ENCODE peak calls at places on chromosomes 13 and 19, in nine cellular contexts. One of them, this sample, is unnamed. For H3K27me3, the result is how much of the 10 kb centered on the place peaks cover.

GRCh38 chr19:38727868-38728660 is 16.2 kb downstream of the CAPN12 start:
- DNase-seq in heart left ventricle: peak
- DNase-seq in neural progenitor cell: no peak
- DNase-seq in heart right ventricle: peak
- DNase-seq in suprapubic skin: no peak
- DNase-seq in GM06990: no peak
- DNase-seq in upper lobe of right lung: no peak
- DNase-seq in bronchial epithelial cell: no peak
- DNase-seq in HAP-1: no peak
- DNase-seq in this sample: no peak

GRCh38 chr19:1098177-1099051 is 3.2 kb upstream of the POLR2E start:
- DNase-seq in heart left ventricle: no peak
- DNase-seq in neural progenitor cell: no peak
- DNase-seq in heart right ventricle: no peak
- DNase-seq in suprapubic skin: peak
- DNase-seq in GM06990: no peak
- DNase-seq in upper lobe of right lung: peak
- DNase-seq in bronchial epithelial cell: peak
- DNase-seq in HAP-1: no peak
- DNase-seq in this sample: no peak

GRCh38 chr13:22012676-22013075 is 341.8 kb downstream of the FGF9 start:
- DNase-seq in heart left ventricle: no peak
- DNase-seq in neural progenitor cell: no peak
- DNase-seq in heart right ventricle: no peak
- DNase-seq in suprapubic skin: no peak
- DNase-seq in GM06990: no peak
- DNase-seq in upper lobe of right lung: no peak
- DNase-seq in bronchial epithelial cell: no peak
- DNase-seq in HAP-1: no peak
- DNase-seq in this sample: no peak

GRCh38 chr19:10334340-10335148 is 1.2 kb upstream of the RAVER1 start:
- DNase-seq in heart left ventricle: peak
- DNase-seq in neural progenitor cell: peak
- DNase-seq in heart right ventricle: peak
- DNase-seq in suprapubic skin: peak
- DNase-seq in GM06990: no peak
- DNase-seq in upper lobe of right lung: peak
- DNase-seq in bronchial epithelial cell: peak
- DNase-seq in HAP-1: peak
- DNase-seq in this sample: peak

GRCh38 chr13:25295228-25295627 is 6.2 kb upstream of the NUP58 start:
- DNase-seq in heart left ventricle: no peak
- DNase-seq in neural progenitor cell: no peak
- DNase-seq in heart right ventricle: no peak
- DNase-seq in suprapubic skin: no peak
- DNase-seq in GM06990: no peak
- DNase-seq in upper lobe of right lung: no peak
- DNase-seq in bronchial epithelial cell: peak
- DNase-seq in HAP-1: no peak
- DNase-seq in this sample: no peak

GRCh38 chr13:43573361-43573740 is 213.4 kb downstream of the ENOX1 start:
- DNase-seq in heart left ventricle: no peak
- DNase-seq in neural progenitor cell: no peak
- DNase-seq in heart right ventricle: no peak
- DNase-seq in suprapubic skin: no peak
- DNase-seq in GM06990: no peak
- DNase-seq in upper lobe of right lung: no peak
- DNase-seq in bronchial epithelial cell: peak
- DNase-seq in HAP-1: no peak
- DNase-seq in this sample: no peak

GRCh38 chr13:53200075-53200474 is 171.5 kb downstream of the OLFM4 start:
- DNase-seq in heart left ventricle: peak
- DNase-seq in neural progenitor cell: no peak
- DNase-seq in heart right ventricle: no peak
- DNase-seq in suprapubic skin: no peak
- DNase-seq in GM06990: peak
- DNase-seq in upper lobe of right lung: no peak
- DNase-seq in bronchial epithelial cell: no peak
- DNase-seq in HAP-1: no peak
- DNase-seq in this sample: no peak

GRCh38 chr19:29694669-29695627 is 20.1 kb downstream of the C19orf12 start:
- DNase-seq in heart left ventricle: peak
- DNase-seq in neural progenitor cell: peak
- DNase-seq in heart right ventricle: peak
- DNase-seq in suprapubic skin: peak
- DNase-seq in GM06990: peak
- DNase-seq in upper lobe of right lung: peak
- DNase-seq in bronchial epithelial cell: peak
- DNase-seq in HAP-1: peak
- DNase-seq in this sample: peak

GRCh38 chr19:289651-290538 is 1.3 kb downstream of the PLPP2 start:
- DNase-seq in heart left ventricle: peak
- DNase-seq in neural progenitor cell: no peak
- DNase-seq in heart right ventricle: no peak
- DNase-seq in suprapubic skin: no peak
- DNase-seq in GM06990: no peak
- DNase-seq in upper lobe of right lung: peak
- DNase-seq in bronchial epithelial cell: peak
- DNase-seq in HAP-1: no peak
- DNase-seq in this sample: peak

GRCh38 chr19:2495130-2495641 is 19.3 kb downstream of the GADD45B start:
- DNase-seq in heart left ventricle: peak
- DNase-seq in neural progenitor cell: peak
- DNase-seq in heart right ventricle: peak
- DNase-seq in suprapubic skin: peak
- DNase-seq in GM06990: no peak
- DNase-seq in upper lobe of right lung: peak
- DNase-seq in bronchial epithelial cell: peak
- DNase-seq in HAP-1: no peak
- DNase-seq in this sample: peak

GRCh38 chr13:36275190-36276002 is 22.2 kb downstream of the CCDC169 start:
- DNase-seq in heart left ventricle: no peak
- DNase-seq in neural progenitor cell: peak
- DNase-seq in heart right ventricle: peak
- DNase-seq in suprapubic skin: no peak
- DNase-seq in GM06990: no peak
- DNase-seq in upper lobe of right lung: no peak
- DNase-seq in bronchial epithelial cell: peak
- DNase-seq in HAP-1: peak
- DNase-seq in this sample: no peak

GRCh38 chr13:33323766-33324525 is 38.4 kb upstream of the STARD13 start:
- DNase-seq in heart left ventricle: no peak
- DNase-seq in neural progenitor cell: no peak
- DNase-seq in heart right ventricle: no peak
- DNase-seq in suprapubic skin: no peak
- DNase-seq in GM06990: no peak
- DNase-seq in upper lobe of right lung: no peak
- DNase-seq in bronchial epithelial cell: no peak
- DNase-seq in HAP-1: no peak
- DNase-seq in this sample: no peak

GRCh38 chr19:7926021-7926726 is at the start of gene CTXN1:
- DNase-seq in heart left ventricle: peak
- DNase-seq in neural progenitor cell: peak
- DNase-seq in heart right ventricle: no peak
- DNase-seq in suprapubic skin: peak
- DNase-seq in GM06990: peak
- DNase-seq in upper lobe of right lung: peak
- DNase-seq in bronchial epithelial cell: no peak
- DNase-seq in HAP-1: peak
- DNase-seq in this sample: peak

GRCh38 chr13:79491715-79492114 is 10.8 kb downstream of the NDFIP2 start:
- DNase-seq in heart left ventricle: no peak
- DNase-seq in neural progenitor cell: no peak
- DNase-seq in heart right ventricle: no peak
- DNase-seq in suprapubic skin: no peak
- DNase-seq in GM06990: no peak
- DNase-seq in upper lobe of right lung: no peak
- DNase-seq in bronchial epithelial cell: peak
- DNase-seq in HAP-1: no peak
- DNase-seq in this sample: no peak

GRCh38 chr13:68304287-68304893 is 1074.3 kb upstream of the PCDH9 start:
- DNase-seq in heart left ventricle: no peak
- DNase-seq in neural progenitor cell: peak
- DNase-seq in heart right ventricle: no peak
- DNase-seq in suprapubic skin: no peak
- DNase-seq in GM06990: no peak
- DNase-seq in upper lobe of right lung: no peak
- DNase-seq in bronchial epithelial cell: peak
- DNase-seq in HAP-1: peak
- DNase-seq in this sample: no peak

DNA sequence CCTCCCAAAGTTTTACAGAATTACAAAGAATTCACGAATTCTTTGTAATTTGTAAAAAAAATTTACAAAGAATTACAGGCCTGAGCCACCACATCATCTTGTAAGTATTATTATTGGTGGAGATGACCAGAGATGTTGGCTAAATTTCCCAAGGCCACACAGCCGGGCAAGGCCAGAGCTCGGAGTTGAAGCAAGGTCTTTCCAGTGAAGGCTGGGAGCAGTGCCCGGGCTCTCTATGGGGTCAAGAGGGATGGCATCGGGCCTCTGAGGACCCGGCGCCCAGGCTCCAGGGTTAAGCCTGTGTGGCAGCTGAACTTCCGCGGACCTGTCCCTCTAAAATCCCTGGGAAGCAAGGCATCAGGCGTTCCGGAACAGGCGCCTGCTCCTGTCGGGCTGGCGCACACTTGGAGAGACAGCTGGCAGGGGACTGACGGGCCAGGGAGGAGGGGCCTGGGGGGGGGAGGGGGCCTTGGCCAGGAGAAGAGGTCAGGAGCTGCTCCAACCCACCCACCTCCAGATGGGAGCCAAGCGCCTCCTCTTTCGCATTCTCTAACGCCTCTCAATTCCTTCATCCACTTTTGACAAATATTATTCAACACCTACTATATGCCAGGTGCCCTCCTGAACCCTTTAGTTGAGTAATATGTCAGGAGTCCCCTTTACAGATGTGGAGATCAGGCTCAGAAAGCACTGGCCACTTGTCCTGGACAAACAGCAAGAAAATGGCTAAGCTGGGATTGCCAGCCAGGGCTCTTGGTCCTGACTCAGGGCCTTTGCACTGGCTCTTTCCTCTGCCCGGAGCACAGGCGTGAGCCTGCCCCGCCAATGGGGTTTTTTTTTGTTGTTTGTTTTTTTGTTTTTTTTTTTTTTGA is 36.8 kb upstream of the SEMA6B start:
- DNase-seq in heart left ventricle: no peak
- DNase-seq in neural progenitor cell: peak
- DNase-seq in heart right ventricle: no peak
- DNase-seq in suprapubic skin: no peak
- DNase-seq in GM06990: no peak
- DNase-seq in upper lobe of right lung: no peak
- DNase-seq in bronchial epithelial cell: no peak
- DNase-seq in HAP-1: no peak
- DNase-seq in this sample: peak
- H3K27me3 ChIP-seq in heart left ventricle: under half
- H3K27me3 ChIP-seq in neural progenitor cell: half or more
- H3K27me3 ChIP-seq in heart right ventricle: under half
- H3K27me3 ChIP-seq in suprapubic skin: half or more
- H3K27me3 ChIP-seq in GM06990: under half
- H3K27me3 ChIP-seq in upper lobe of right lung: under half
- H3K27me3 ChIP-seq in bronchial epithelial cell: under half
- H3K27me3 ChIP-seq in HAP-1: under half
- H3K27me3 ChIP-seq in this sample: under half

GRCh38 chr13:105799155-105799554 is 736.3 kb downstream of the EFNB2 start:
- DNase-seq in heart left ventricle: no peak
- DNase-seq in neural progenitor cell: no peak
- DNase-seq in heart right ventricle: no peak
- DNase-seq in suprapubic skin: no peak
- DNase-seq in GM06990: no peak
- DNase-seq in upper lobe of right lung: no peak
- DNase-seq in bronchial epithelial cell: no peak
- DNase-seq in HAP-1: no peak
- DNase-seq in this sample: no peak
- H3K27me3 ChIP-seq in heart left ventricle: under half
- H3K27me3 ChIP-seq in neural progenitor cell: under half
- H3K27me3 ChIP-seq in heart right ventricle: under half
- H3K27me3 ChIP-seq in suprapubic skin: under half
- H3K27me3 ChIP-seq in GM06990: under half
- H3K27me3 ChIP-seq in upper lobe of right lung: under half
- H3K27me3 ChIP-seq in bronchial epithelial cell: under half
- H3K27me3 ChIP-seq in HAP-1: under half
- H3K27me3 ChIP-seq in this sample: under half

DNA sequence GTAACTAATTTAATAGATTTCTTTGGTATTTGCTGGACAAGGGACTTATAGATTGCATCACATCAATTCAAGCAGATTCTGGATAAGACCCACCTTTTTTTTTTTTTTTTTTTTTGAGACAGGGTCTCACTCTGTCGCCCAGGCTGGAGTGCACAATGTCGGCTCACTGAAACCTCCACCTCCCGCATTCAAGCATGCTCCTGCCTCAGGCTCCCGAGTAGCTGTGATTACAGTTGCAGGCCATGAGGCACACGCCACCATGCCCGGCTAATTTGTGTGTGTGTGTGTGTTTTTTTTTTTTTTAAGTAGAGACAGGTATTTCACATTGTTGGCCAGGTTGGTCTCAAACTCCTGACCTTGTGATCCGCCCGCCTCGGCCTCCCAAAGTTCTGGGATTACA is 4.2 kb upstream of the PRODH2 start:
- DNase-seq in heart left ventricle: no peak
- DNase-seq in neural progenitor cell: no peak
- DNase-seq in heart right ventricle: no peak
- DNase-seq in suprapubic skin: no peak
- DNase-seq in GM06990: no peak
- DNase-seq in upper lobe of right lung: no peak
- DNase-seq in bronchial epithelial cell: no peak
- DNase-seq in HAP-1: no peak
- DNase-seq in this sample: no peak
- H3K27me3 ChIP-seq in heart left ventricle: under half
- H3K27me3 ChIP-seq in neural progenitor cell: under half
- H3K27me3 ChIP-seq in heart right ventricle: under half
- H3K27me3 ChIP-seq in suprapubic skin: under half
- H3K27me3 ChIP-seq in GM06990: under half
- H3K27me3 ChIP-seq in upper lobe of right lung: under half
- H3K27me3 ChIP-seq in bronchial epithelial cell: under half
- H3K27me3 ChIP-seq in HAP-1: under half
- H3K27me3 ChIP-seq in this sample: under half

DNA sequence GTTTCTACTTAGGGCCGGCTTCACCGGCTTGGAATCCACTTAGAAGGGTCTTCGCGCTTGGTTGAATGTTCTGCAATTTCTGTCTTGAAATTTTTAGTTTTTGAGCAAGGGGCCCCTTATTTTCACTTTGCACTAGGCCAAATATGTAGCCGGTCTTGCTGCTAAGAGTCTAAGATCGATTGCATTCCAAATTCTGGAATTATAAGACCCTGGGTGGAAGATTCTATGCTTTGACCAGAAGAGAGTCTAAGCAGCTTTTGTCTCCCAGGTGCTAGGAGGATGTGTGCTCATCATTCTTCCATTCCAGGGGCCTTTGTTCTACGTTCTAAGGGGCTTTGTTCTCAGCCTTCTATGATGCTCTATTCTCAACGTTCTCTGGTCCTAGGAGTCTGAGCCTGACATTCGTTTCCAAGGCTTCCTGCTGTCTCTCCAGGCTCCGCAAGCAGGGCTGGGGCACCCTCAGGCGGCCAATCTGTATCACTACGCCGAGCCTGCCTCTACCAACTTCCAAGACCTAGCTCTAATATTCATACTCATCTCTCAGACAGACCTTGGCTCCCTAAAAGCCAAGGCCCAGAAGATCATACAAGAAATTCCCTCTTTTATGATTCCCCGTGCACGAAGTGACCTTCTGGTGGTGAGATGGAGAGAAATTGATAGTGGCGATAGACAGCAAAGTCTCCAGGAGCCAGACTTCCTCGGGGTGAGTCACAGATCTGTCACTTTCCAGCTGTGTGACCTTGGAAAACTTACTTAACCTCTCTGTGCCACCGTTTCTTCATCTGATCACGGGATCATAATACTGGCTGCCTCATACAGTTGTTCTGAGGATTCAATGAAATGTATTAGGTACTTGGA is 982 bp upstream of the DACT3 start:
- DNase-seq in heart left ventricle: peak
- DNase-seq in neural progenitor cell: peak
- DNase-seq in heart right ventricle: peak
- DNase-seq in suprapubic skin: peak
- DNase-seq in GM06990: peak
- DNase-seq in upper lobe of right lung: peak
- DNase-seq in bronchial epithelial cell: peak
- DNase-seq in HAP-1: peak
- DNase-seq in this sample: peak
- H3K27me3 ChIP-seq in heart left ventricle: under half
- H3K27me3 ChIP-seq in neural progenitor cell: under half
- H3K27me3 ChIP-seq in heart right ventricle: under half
- H3K27me3 ChIP-seq in suprapubic skin: under half
- H3K27me3 ChIP-seq in GM06990: under half
- H3K27me3 ChIP-seq in upper lobe of right lung: under half
- H3K27me3 ChIP-seq in bronchial epithelial cell: under half
- H3K27me3 ChIP-seq in HAP-1: under half
- H3K27me3 ChIP-seq in this sample: under half

This sample was measured in endodermal cell.